ENCODE peak calls at places on chromosomes 7 and 10, in four cellular contexts. One of them, this sample, is unnamed. For H3K4me1, the result is how much of the 10 kb centered on the place peaks cover.

GRCh38 chr10:21528452-21529235 is 3.2 kb upstream of the SKIDA1 start:
- DNase-seq in cardiac muscle cell: no peak
- DNase-seq in MM.1S: no peak
- DNase-seq in IMR-90: no peak
- DNase-seq in this sample: no peak

GRCh38 chr10:104259456-104259855 is 4.8 kb downstream of the GSTO1 start:
- DNase-seq in IMR-90: no peak
- DNase-seq in cardiac muscle cell: no peak
- DNase-seq in MM.1S: no peak
- DNase-seq in this sample: no peak

GRCh38 chr10:112519129-112519761 is 72.2 kb downstream of the VTI1A start:
- DNase-seq in MM.1S: no peak
- DNase-seq in IMR-90: no peak
- DNase-seq in cardiac muscle cell: no peak
- DNase-seq in this sample: peak

GRCh38 chr10:1546431-1547110 is 190.8 kb downstream of the ADARB2 start:
- DNase-seq in IMR-90: no peak
- DNase-seq in MM.1S: no peak
- DNase-seq in cardiac muscle cell: no peak
- DNase-seq in this sample: no peak

GRCh38 chr7:159105066-159105780 is 39.4 kb downstream of the VIPR2 start:
- DNase-seq in cardiac muscle cell: no peak
- DNase-seq in IMR-90: no peak
- DNase-seq in MM.1S: no peak
- DNase-seq in this sample: no peak

GRCh38 chr7:149494738-149495368 is 2.8 kb downstream of the ZNF746 start:
- DNase-seq in MM.1S: no peak
- DNase-seq in IMR-90: peak
- DNase-seq in cardiac muscle cell: peak
- DNase-seq in this sample: no peak

GRCh38 chr10:17386616-17387075 is 67.7 kb downstream of the ST8SIA6 start:
- DNase-seq in IMR-90: no peak
- DNase-seq in cardiac muscle cell: peak
- DNase-seq in MM.1S: no peak
- DNase-seq in this sample: no peak

GRCh38 chr7:93231264-93231663 is 902 bp upstream of the VPS50 start:
- DNase-seq in IMR-90: no peak
- DNase-seq in MM.1S: peak
- DNase-seq in cardiac muscle cell: peak
- DNase-seq in this sample: peak

GRCh38 chr7:123191132-123191531 is 8.6 kb downstream of the SLC13A1 start:
- DNase-seq in IMR-90: no peak
- DNase-seq in MM.1S: peak
- DNase-seq in cardiac muscle cell: no peak
- DNase-seq in this sample: no peak

GRCh38 chr7:139823855-139824670 is 5.0 kb upstream of the TBXAS1 start:
- DNase-seq in cardiac muscle cell: peak
- DNase-seq in MM.1S: no peak
- DNase-seq in IMR-90: peak
- DNase-seq in this sample: no peak

GRCh38 chr10:102629661-102630614 is 14.3 kb upstream of the TRIM8 start:
- DNase-seq in MM.1S: no peak
- DNase-seq in IMR-90: peak
- DNase-seq in cardiac muscle cell: peak
- DNase-seq in this sample: no peak

GRCh38 chr10:94397549-94398370 is 4.6 kb upstream of the TBC1D12 start:
- DNase-seq in cardiac muscle cell: peak
- DNase-seq in MM.1S: no peak
- DNase-seq in IMR-90: peak
- DNase-seq in this sample: peak

GRCh38 chr7:97016392-97017196 is 8.0 kb downstream of the DLX5 start:
- DNase-seq in IMR-90: no peak
- DNase-seq in cardiac muscle cell: no peak
- DNase-seq in MM.1S: no peak
- DNase-seq in this sample: no peak

GRCh38 chr7:4749363-4749762 is 26.1 kb upstream of the AP5Z1 start:
- DNase-seq in IMR-90: no peak
- DNase-seq in MM.1S: no peak
- DNase-seq in cardiac muscle cell: no peak
- DNase-seq in this sample: no peak

GRCh38 chr7:35869810-35870209 is 69.0 kb downstream of the SEPTIN7 start:
- DNase-seq in MM.1S: no peak
- DNase-seq in cardiac muscle cell: no peak
- DNase-seq in IMR-90: peak
- DNase-seq in this sample: no peak

GRCh38 chr7:43729924-43730248 is 563 bp upstream of the COA1 start:
- DNase-seq in MM.1S: no peak
- DNase-seq in cardiac muscle cell: no peak
- DNase-seq in IMR-90: no peak
- DNase-seq in this sample: no peak

GRCh38 chr7:45033931-45034290 is 33.9 kb downstream of the CCM2 start:
- DNase-seq in cardiac muscle cell: no peak
- DNase-seq in IMR-90: no peak
- DNase-seq in MM.1S: no peak
- DNase-seq in this sample: peak

GRCh38 chr7:26187380-26188290 is 12.9 kb downstream of the HNRNPA2B1 start:
- DNase-seq in cardiac muscle cell: no peak
- DNase-seq in MM.1S: no peak
- DNase-seq in IMR-90: no peak
- DNase-seq in this sample: no peak

GRCh38 chr7:2632717-2633537 is 1.1 kb downstream of the TTYH3 start:
- DNase-seq in MM.1S: no peak
- DNase-seq in IMR-90: peak
- DNase-seq in cardiac muscle cell: peak
- DNase-seq in this sample: peak

GRCh38 chr10:13472359-13472758 is 56.5 kb downstream of the BEND7 start:
- DNase-seq in MM.1S: no peak
- DNase-seq in cardiac muscle cell: no peak
- DNase-seq in IMR-90: no peak
- DNase-seq in this sample: no peak

GRCh38 chr10:61960396-61961120 is 59.1 kb downstream of the ARID5B start:
- DNase-seq in IMR-90: peak
- DNase-seq in MM.1S: no peak
- DNase-seq in cardiac muscle cell: no peak
- DNase-seq in this sample: no peak

GRCh38 chr7:99473315-99473596 is 566 bp downstream of the ZNF789 start:
- DNase-seq in cardiac muscle cell: peak
- DNase-seq in IMR-90: peak
- DNase-seq in MM.1S: peak
- DNase-seq in this sample: peak

GRCh38 chr7:1938788-1939433 is 268.8 kb downstream of the ELFN1 start:
- DNase-seq in MM.1S: no peak
- DNase-seq in cardiac muscle cell: no peak
- DNase-seq in IMR-90: no peak
- DNase-seq in this sample: no peak

GRCh38 chr10:103794996-103795395 is 60.4 kb downstream of the SH3PXD2A start:
- DNase-seq in cardiac muscle cell: no peak
- DNase-seq in MM.1S: no peak
- DNase-seq in IMR-90: no peak
- DNase-seq in this sample: no peak

GRCh38 chr7:113404245-113404644 is 285.9 kb upstream of the SMIM30 start:
- DNase-seq in IMR-90: no peak
- DNase-seq in MM.1S: peak
- DNase-seq in cardiac muscle cell: no peak
- DNase-seq in this sample: no peak

GRCh38 chr7:7812112-7812511 is 93.7 kb upstream of the RPA3 start:
- DNase-seq in cardiac muscle cell: no peak
- DNase-seq in IMR-90: no peak
- DNase-seq in MM.1S: no peak
- DNase-seq in this sample: no peak

GRCh38 chr7:156014808-156015207 is 202.5 kb upstream of the SHH start:
- DNase-seq in IMR-90: no peak
- DNase-seq in cardiac muscle cell: no peak
- DNase-seq in MM.1S: no peak
- DNase-seq in this sample: no peak

GRCh38 chr10:21532694-21533576 is 1.1 kb upstream of the MLLT10 start:
- DNase-seq in IMR-90: no peak
- DNase-seq in MM.1S: no peak
- DNase-seq in cardiac muscle cell: no peak
- DNase-seq in this sample: peak

GRCh38 chr10:34024708-34025425 is 690.4 kb upstream of the NRP1 start:
- DNase-seq in IMR-90: no peak
- DNase-seq in cardiac muscle cell: peak
- DNase-seq in MM.1S: no peak
- DNase-seq in this sample: peak

GRCh38 chr10:93630609-93631320 is 18.4 kb downstream of the PDE6C start:
- DNase-seq in MM.1S: no peak
- DNase-seq in IMR-90: no peak
- DNase-seq in cardiac muscle cell: no peak
- DNase-seq in this sample: no peak

GRCh38 chr10:80173441-80173840 is 31.9 kb downstream of the ANXA11 start:
- DNase-seq in MM.1S: no peak
- DNase-seq in cardiac muscle cell: no peak
- DNase-seq in IMR-90: no peak
- DNase-seq in this sample: no peak

GRCh38 chr7:136523581-136523980 is 344.9 kb upstream of the CHRM2 start:
- DNase-seq in IMR-90: peak
- DNase-seq in cardiac muscle cell: no peak
- DNase-seq in MM.1S: no peak
- DNase-seq in this sample: no peak

GRCh38 chr10:633279-634245 is 55.9 kb downstream of the DIP2C start:
- DNase-seq in MM.1S: no peak
- DNase-seq in IMR-90: no peak
- DNase-seq in cardiac muscle cell: no peak
- DNase-seq in this sample: no peak

GRCh38 chr10:24518981-24519597 is 204.6 kb downstream of the ARHGAP21 start:
- DNase-seq in cardiac muscle cell: peak
- DNase-seq in IMR-90: peak
- DNase-seq in MM.1S: no peak
- DNase-seq in this sample: peak

DNA sequence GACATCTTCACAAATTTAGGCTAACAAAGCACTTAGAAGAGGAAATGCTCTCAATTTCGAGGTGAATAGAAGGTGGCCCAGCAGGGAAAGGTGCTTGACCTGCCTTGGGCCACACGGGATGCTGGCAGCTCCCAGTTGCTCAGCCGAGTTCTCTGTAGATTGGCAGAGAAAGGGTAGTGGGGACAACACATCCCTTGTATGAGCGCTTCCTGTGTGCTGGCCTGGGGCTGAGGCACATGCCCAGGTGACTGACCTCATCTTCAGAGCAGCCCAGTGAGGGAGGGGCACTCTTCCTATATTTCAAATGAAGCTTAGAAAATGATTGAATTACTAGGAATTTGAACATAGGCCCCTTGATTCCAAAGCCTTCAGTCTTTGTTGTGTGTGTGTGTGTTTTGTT is 20.2 kb downstream of the BAG3 start:
- DNase-seq in cardiac muscle cell: no peak
- DNase-seq in MM.1S: no peak
- DNase-seq in IMR-90: no peak
- DNase-seq in this sample: no peak
- H3K4me1 ChIP-seq in cardiac muscle cell: under half
- H3K4me1 ChIP-seq in MM.1S: under half
- H3K4me1 ChIP-seq in IMR-90: under half
- H3K4me1 ChIP-seq in this sample: half or more

DNA sequence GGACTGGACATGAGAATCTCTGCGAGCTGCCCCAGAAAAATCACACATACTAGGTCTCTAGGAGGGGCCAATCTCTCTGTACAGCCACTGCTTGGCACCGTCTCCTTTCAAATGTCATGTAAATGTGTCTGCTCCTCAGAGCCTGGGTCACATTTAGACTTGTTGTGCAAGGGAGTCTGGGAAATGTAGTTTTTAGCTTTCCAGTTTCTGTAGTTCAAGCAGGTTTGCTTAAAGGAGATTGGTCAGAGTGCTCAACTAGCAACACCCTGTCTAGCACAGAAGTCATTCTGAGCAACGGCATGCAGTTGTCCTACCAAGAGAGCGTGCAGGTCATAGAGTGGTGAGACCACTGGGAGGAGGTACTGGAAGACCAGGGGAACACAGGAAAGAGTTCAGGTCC is 60.1 kb downstream of the CHN2 start:
- DNase-seq in cardiac muscle cell: peak
- DNase-seq in IMR-90: no peak
- DNase-seq in MM.1S: no peak
- DNase-seq in this sample: no peak
- H3K27ac ChIP-seq in cardiac muscle cell: no peak
- H3K27ac ChIP-seq in IMR-90: no peak
- H3K27ac ChIP-seq in MM.1S: no peak
- H3K27ac ChIP-seq in this sample: no peak

GRCh38 chr7:106109521-106110237 is 2.4 kb downstream of the SYPL1 start:
- DNase-seq in cardiac muscle cell: no peak
- DNase-seq in MM.1S: no peak
- DNase-seq in IMR-90: no peak
- DNase-seq in this sample: no peak
- H3K4me1 ChIP-seq in cardiac muscle cell: under half
- H3K4me1 ChIP-seq in MM.1S: under half
- H3K4me1 ChIP-seq in IMR-90: under half
- H3K4me1 ChIP-seq in this sample: under half

DNA sequence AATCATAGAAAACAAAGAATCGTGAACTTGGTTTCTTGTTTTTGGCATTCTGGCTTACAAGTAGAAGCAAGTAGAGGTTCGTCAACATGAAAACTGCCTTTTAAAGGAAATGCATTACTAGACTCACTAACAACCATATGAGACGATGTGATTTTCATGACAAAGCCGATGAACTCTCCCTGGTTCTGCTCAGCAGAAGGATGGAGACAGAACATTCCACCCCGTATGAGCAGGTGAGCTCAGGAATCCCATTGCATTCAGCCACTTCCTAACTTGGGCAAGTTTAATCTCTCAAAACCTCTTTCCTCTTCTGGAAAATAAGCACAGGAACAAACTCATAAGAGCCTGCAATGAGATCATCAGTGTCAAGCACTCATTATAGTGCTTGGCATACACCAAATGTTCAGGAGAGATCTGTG is 57.4 kb upstream of the SVIL start:
- DNase-seq in cardiac muscle cell: no peak
- DNase-seq in MM.1S: no peak
- DNase-seq in IMR-90: peak
- DNase-seq in this sample: peak
- H3K27ac ChIP-seq in cardiac muscle cell: peak
- H3K27ac ChIP-seq in MM.1S: no peak
- H3K27ac ChIP-seq in IMR-90: no peak
- H3K27ac ChIP-seq in this sample: peak

This sample was measured in foreskin keratinocyte.